ENCODE peak calls at places on chromosomes 16 and 17, in eight cellular contexts. R is dorsolateral prefrontal cortex, Z is foreskin fibroblast, M is tibial nerve, X is left lung, U is AG09309, C is fibroblast of lung, Q is endothelial cell of umbilical vein. T is an unnamed sample.

GRCh38 chr16:81521141-81521626 is 76.6 kb downstream of the CMIP start:
- DNase-seq in R (peak), Z (no peak), M (no peak), X (no peak), U (no peak), C (no peak), Q (no peak), T (no peak)

GRCh38 chr17:4201231-4201630 is 58.2 kb downstream of the CYB5D2 start:
- DNase-seq in R (no peak), Z (peak), M (no peak), X (no peak), U (no peak), C (no peak), Q (no peak), T (no peak)

GRCh38 chr16:85461814-85462404 is 151.2 kb upstream of the GSE1 start:
- DNase-seq in R (no peak), Z (no peak), M (no peak), X (peak), U (no peak), C (peak), Q (no peak), T (no peak)

GRCh38 chr16:84058664-84059063 is 16.1 kb upstream of the SLC38A8 start:
- DNase-seq in R (no peak), Z (no peak), M (no peak), X (no peak), U (no peak), C (no peak), Q (no peak), T (no peak)

GRCh38 chr17:2058521-2059124 is 3.7 kb downstream of the HIC1 start:
- DNase-seq in R (no peak), Z (no peak), M (peak), X (peak), U (no peak), C (peak), Q (no peak), T (no peak)

GRCh38 chr16:29025218-29025617 is 40.4 kb downstream of the LAT start:
- DNase-seq in R (no peak), Z (no peak), M (no peak), X (no peak), U (no peak), C (no peak), Q (no peak), T (no peak)

GRCh38 chr17:78601577-78602190 is 24.5 kb upstream of the DNAH17 start:
- DNase-seq in R (no peak), Z (no peak), M (no peak), X (no peak), U (no peak), C (no peak), Q (no peak), T (no peak)

GRCh38 chr16:4245400-4245799 is 3.5 kb upstream of the SRL start:
- DNase-seq in R (no peak), Z (peak), M (no peak), X (no peak), U (no peak), C (peak), Q (no peak), T (no peak)

GRCh38 chr17:4175921-4176802 is 33.2 kb downstream of the CYB5D2 start:
- DNase-seq in R (no peak), Z (peak), M (no peak), X (no peak), U (no peak), C (peak), Q (no peak), T (no peak)

GRCh38 chr16:55613578-55614333 is 42.0 kb upstream of the SLC6A2 start:
- DNase-seq in R (no peak), Z (no peak), M (no peak), X (no peak), U (no peak), C (no peak), Q (peak), T (no peak)
- H3K4me3 ChIP-seq in R (no peak), Z (no peak), M (no peak), X (no peak), U (no peak), C (no peak), Q (no peak), T (no peak)

DNA sequence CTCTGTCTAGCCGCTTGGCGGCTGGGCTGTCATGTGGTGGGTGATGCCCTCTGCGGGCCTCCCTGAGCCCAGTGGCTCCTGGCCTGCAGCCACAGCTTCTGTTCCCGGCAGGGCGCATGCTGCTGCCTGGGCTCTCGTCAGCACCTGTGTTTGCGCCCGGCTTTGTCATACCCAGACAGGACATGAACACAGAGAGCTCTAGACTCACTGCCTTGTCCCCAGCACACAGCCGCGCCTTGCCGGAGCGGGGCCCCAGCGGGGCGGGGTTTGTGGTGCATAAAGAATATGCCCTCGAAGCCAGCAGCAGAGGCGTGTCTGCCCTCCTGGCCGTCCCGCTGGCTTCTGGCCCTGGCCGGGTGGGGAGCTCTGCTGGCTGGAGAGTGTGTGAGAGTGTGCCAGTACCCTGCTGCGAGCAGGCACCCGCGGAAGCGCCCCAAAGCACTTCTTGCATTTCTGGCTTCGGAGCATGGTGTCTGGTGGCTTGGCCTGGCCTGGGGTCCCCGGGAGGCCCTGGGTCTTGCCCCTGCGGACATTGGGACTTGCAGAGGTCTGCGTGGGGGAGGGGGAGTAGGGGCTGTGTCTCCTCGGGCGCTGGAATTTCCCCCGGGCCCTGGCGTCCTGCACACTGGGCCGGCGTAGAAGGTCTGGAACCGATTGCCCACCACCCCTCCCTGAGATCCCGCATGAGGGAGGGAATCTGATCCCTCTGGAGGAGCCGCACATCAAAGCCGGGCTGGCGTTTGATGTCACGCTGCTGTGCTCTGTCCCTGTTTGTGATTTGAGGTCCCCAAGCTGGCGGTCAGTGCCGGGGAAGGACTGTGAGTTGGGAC is 14.5 kb downstream of the ASPSCR1 start:
- DNase-seq in R (peak), Z (peak), M (peak), X (peak), U (no peak), C (peak), Q (peak), T (peak)
- TF ChIP-seq CTCF in R (no peak), Z (no peak), M (no peak), X (no peak), U (no peak), C (no peak), Q (no peak), T (no peak)

DNA sequence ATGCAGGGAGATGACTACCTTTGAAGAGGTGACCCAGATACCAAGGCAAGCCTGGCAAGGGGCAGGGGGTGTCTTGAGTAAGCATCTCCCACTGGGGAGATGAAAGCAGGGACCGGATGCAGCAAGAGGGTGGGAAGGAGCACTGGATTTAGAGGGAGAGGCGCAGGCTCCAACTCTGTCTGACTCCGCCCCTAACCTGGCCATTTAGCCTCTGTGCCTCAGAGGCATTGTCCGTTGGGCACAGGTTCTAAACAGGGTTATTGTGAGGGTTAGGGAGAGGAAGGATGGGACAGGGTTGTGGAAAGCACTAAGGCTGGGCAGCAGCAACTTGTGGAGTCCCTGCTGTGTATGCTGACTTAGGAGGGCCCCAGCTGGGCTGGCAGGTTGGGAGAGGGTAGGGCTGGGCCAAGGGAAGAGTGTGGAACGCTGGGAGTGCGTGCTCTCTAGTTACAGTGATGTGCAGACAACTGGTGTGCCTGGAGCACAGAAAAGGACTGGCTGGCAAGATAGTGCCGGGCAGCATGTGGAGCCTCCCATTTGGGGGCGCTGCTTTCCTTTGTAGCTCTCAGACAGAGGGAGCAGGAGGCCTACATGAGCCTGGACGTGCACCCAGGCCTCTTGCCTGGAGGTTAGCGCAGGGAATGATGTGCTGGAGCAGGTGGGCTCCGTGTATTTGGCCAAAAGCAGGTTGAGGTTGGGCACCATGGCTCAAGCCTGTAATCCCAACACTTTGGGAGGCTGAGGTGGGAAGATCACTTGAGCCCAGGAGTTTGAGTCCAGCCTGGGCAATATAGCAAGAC is 26.2 kb downstream of the TBX2 start:
- DNase-seq in R (no peak), Z (no peak), M (no peak), X (no peak), U (no peak), C (peak), Q (no peak), T (no peak)
- H3K4me3 ChIP-seq in R (no peak), Z (no peak), M (no peak), X (no peak), U (no peak), C (no peak), Q (no peak), T (no peak)

GRCh38 chr17:76000755-76001521 is at the start of gene CDK3:
- DNase-seq in R (no peak), Z (no peak), M (no peak), X (no peak), U (no peak), C (no peak), Q (no peak), T (no peak)
- TF ChIP-seq CTCF in R (no peak), Z (no peak), M (no peak), X (no peak), U (no peak), C (no peak), Q (no peak), T (no peak)

GRCh38 chr16:16136588-16136987 is 86.7 kb downstream of the ABCC6 start:
- DNase-seq in R (no peak), Z (no peak), M (no peak), X (no peak), U (no peak), C (no peak), Q (no peak), T (no peak)

GRCh38 chr16:16127469-16128116 is 95.7 kb downstream of the ABCC6 start:
- DNase-seq in R (peak), Z (peak), M (peak), X (peak), U (peak), C (peak), Q (peak), T (peak)

GRCh38 chr16:16131659-16132058 is 91.6 kb downstream of the ABCC6 start:
- DNase-seq in R (no peak), Z (no peak), M (no peak), X (no peak), U (no peak), C (no peak), Q (no peak), T (no peak)

GRCh38 chr16:16133943-16134604 is 89.2 kb downstream of the ABCC6 start:
- DNase-seq in R (no peak), Z (no peak), M (no peak), X (no peak), U (no peak), C (no peak), Q (no peak), T (no peak)

GRCh38 chr16:16131204-16131603 is 92.1 kb downstream of the ABCC6 start:
- DNase-seq in R (no peak), Z (no peak), M (no peak), X (no peak), U (no peak), C (no peak), Q (no peak), T (no peak)
- H3K4me3 ChIP-seq in R (no peak), Z (no peak), M (no peak), X (no peak), U (no peak), C (no peak), Q (no peak), T (no peak)

GRCh38 chr17:49575524-49576120 is at the start of gene NXPH3:
- DNase-seq in R (no peak), Z (peak), M (no peak), X (peak), U (no peak), C (peak), Q (peak), T (peak)
- TF ChIP-seq CTCF in R (peak), Z (peak), M (peak), X (peak), U (peak), C (peak), Q (peak), T (peak)

GRCh38 chr17:36779550-36779949 is 157.7 kb upstream of the LHX1 start:
- DNase-seq in R (no peak), Z (no peak), M (no peak), X (no peak), U (no peak), C (no peak), Q (no peak), T (no peak)
- H3K4me3 ChIP-seq in R (no peak), Z (no peak), M (no peak), X (no peak), U (no peak), C (no peak), Q (no peak), T (no peak)

GRCh38 chr17:72660274-72661092 is 432.0 kb downstream of the SLC39A11 start:
- DNase-seq in R (no peak), Z (no peak), M (no peak), X (no peak), U (no peak), C (no peak), Q (no peak), T (no peak)
- TF ChIP-seq CTCF in R (no peak), Z (no peak), M (no peak), X (no peak), U (no peak), C (no peak), Q (no peak), T (no peak)

T was measured in bronchial epithelial cell.